ENCODE peak calls at places on chromosomes 5 and 9, in seven cellular contexts. P is Caki2; B is caudate nucleus; Z is activated B cell treated with CpG ODN at 0.5 μM for 24 hours; A is stimulated activated naive B cell treated with anti-CD40 and anti-IgM and Interleukin-4, amounts not matched to agents 10 μg/mL and 1 μg/mL and 100 μg/mL, for 72 hours; D is lower leg skin; G is activated naive CD8-positive, alpha-beta T cell treated with anti-CD3 and anti-CD28 coated beads, Interleukin-2, amount 50 U/mL, for 24 hours. U is an unnamed sample.

GRCh38 chr5:169889572-169889971 is 90.7 kb downstream of the INSYN2B start:
- DNase-seq in Z (no peak), B (no peak), P (no peak), A (no peak), D (no peak), G (no peak), U (no peak)

GRCh38 chr5:69276422-69277174 is 41.9 kb downstream of the CDK7 start:
- DNase-seq in B (no peak), G (no peak), P (no peak), Z (no peak), A (no peak), D (no peak), U (no peak)

GRCh38 chr9:124010665-124011321 is 775 bp upstream of the LHX2 start:
- DNase-seq in B (no peak), P (no peak), Z (no peak), A (no peak), D (no peak), G (no peak), U (peak)

GRCh38 chr5:36688722-36689121 is 82.3 kb downstream of the SLC1A3 start:
- DNase-seq in D (no peak), Z (no peak), B (no peak), P (no peak), A (no peak), G (peak), U (no peak)

GRCh38 chr9:124447297-124447661 is 3.0 kb upstream of the ADGRD2 start:
- DNase-seq in G (no peak), P (no peak), B (no peak), D (no peak), Z (no peak), A (no peak), U (no peak)

GRCh38 chr9:37582548-37583157 is 6.5 kb upstream of the FBXO10 start:
- DNase-seq in P (peak), G (no peak), Z (no peak), A (no peak), B (no peak), D (no peak), U (no peak)

GRCh38 chr5:171379961-171380360 is 7.7 kb upstream of the NPM1 start:
- DNase-seq in A (no peak), P (no peak), D (peak), Z (no peak), B (no peak), G (no peak), U (no peak)

GRCh38 chr9:35793461-35793860 is 2.1 kb downstream of the NPR2 start:
- DNase-seq in D (no peak), B (no peak), G (no peak), P (no peak), A (no peak), Z (no peak), U (no peak)

GRCh38 chr9:104900871-104901270 is 27.1 kb downstream of the ABCA1 start:
- DNase-seq in Z (no peak), P (no peak), B (no peak), A (no peak), G (no peak), D (no peak), U (no peak)

GRCh38 chr9:98709968-98710965 is 1.5 kb upstream of the GABBR2 start:
- DNase-seq in G (no peak), P (peak), D (peak), B (no peak), A (no peak), Z (no peak), U (no peak)

GRCh38 chr5:140106101-140106500 is 7.8 kb upstream of the PURA start:
- DNase-seq in B (no peak), D (no peak), G (no peak), Z (no peak), A (no peak), P (no peak), U (no peak)

GRCh38 chr5:14581891-14582796 is 552 bp downstream of the OTULINL start:
- DNase-seq in A (peak), B (no peak), D (peak), P (peak), Z (peak), G (peak), U (peak)

U was measured in GM06990.